ENCODE peak calls at places on chromosome 12, in five cellular contexts. One of them, this sample, is unnamed.

GRCh38 chr12:67433393-67434175 is 164.4 kb downstream of the CAND1 start:
- DNase-seq in left colon: no peak
- DNase-seq in activated CD8-positive, alpha-beta memory T cell treated with anti-CD3 and anti-CD28 coated beads for 4 hours: no peak
- DNase-seq in hepatocyte: no peak
- DNase-seq in ELR: peak; percentile 65
- DNase-seq in this sample: no peak

GRCh38 chr12:89350661-89351488 is 1.4 kb downstream of the DUSP6 start:
- DNase-seq in left colon: peak; percentile 37
- DNase-seq in hepatocyte: peak; percentile 16
- DNase-seq in ELR: peak; percentile 47
- DNase-seq in activated CD8-positive, alpha-beta memory T cell treated with anti-CD3 and anti-CD28 coated beads for 4 hours: no peak
- DNase-seq in this sample: no peak

GRCh38 chr12:83168756-83169155 is 482.1 kb downstream of the TMTC2 start:
- DNase-seq in activated CD8-positive, alpha-beta memory T cell treated with anti-CD3 and anti-CD28 coated beads for 4 hours: no peak
- DNase-seq in left colon: no peak
- DNase-seq in ELR: no peak
- DNase-seq in hepatocyte: no peak
- DNase-seq in this sample: no peak

GRCh38 chr12:24664151-24664550 is 284.8 kb downstream of the BCAT1 start:
- DNase-seq in ELR: peak; percentile 43
- DNase-seq in hepatocyte: no peak
- DNase-seq in left colon: no peak
- DNase-seq in activated CD8-positive, alpha-beta memory T cell treated with anti-CD3 and anti-CD28 coated beads for 4 hours: no peak
- DNase-seq in this sample: no peak

GRCh38 chr12:53205747-53206146 is 1.3 kb downstream of the ITGB7 start:
- DNase-seq in ELR: peak; percentile 92
- DNase-seq in hepatocyte: no peak
- DNase-seq in activated CD8-positive, alpha-beta memory T cell treated with anti-CD3 and anti-CD28 coated beads for 4 hours: no peak
- DNase-seq in left colon: peak; percentile 43
- DNase-seq in this sample: peak; percentile 70

GRCh38 chr12:645563-646071 is 17.6 kb downstream of the NINJ2 start:
- DNase-seq in hepatocyte: no peak
- DNase-seq in activated CD8-positive, alpha-beta memory T cell treated with anti-CD3 and anti-CD28 coated beads for 4 hours: no peak
- DNase-seq in left colon: peak; percentile 22
- DNase-seq in ELR: peak; percentile 80
- DNase-seq in this sample: no peak

GRCh38 chr12:127430401-127430800 is 836.6 kb upstream of the TMEM132C start:
- DNase-seq in hepatocyte: no peak
- DNase-seq in ELR: no peak
- DNase-seq in left colon: no peak
- DNase-seq in activated CD8-positive, alpha-beta memory T cell treated with anti-CD3 and anti-CD28 coated beads for 4 hours: no peak
- DNase-seq in this sample: no peak

GRCh38 chr12:66288121-66288520 is 14.2 kb upstream of the HELB start:
- DNase-seq in activated CD8-positive, alpha-beta memory T cell treated with anti-CD3 and anti-CD28 coated beads for 4 hours: no peak
- DNase-seq in ELR: no peak
- DNase-seq in hepatocyte: no peak
- DNase-seq in left colon: no peak
- DNase-seq in this sample: no peak

GRCh38 chr12:51270847-51271518 is 768 bp upstream of the SMAGP start:
- DNase-seq in activated CD8-positive, alpha-beta memory T cell treated with anti-CD3 and anti-CD28 coated beads for 4 hours: no peak
- DNase-seq in hepatocyte: peak; percentile 47
- DNase-seq in ELR: peak; percentile 95
- DNase-seq in left colon: no peak
- DNase-seq in this sample: peak; percentile 46

GRCh38 chr12:53219116-53219955 is 12.3 kb upstream of the ITGB7 start:
- DNase-seq in ELR: peak; percentile 63
- DNase-seq in activated CD8-positive, alpha-beta memory T cell treated with anti-CD3 and anti-CD28 coated beads for 4 hours: peak; percentile 52
- DNase-seq in left colon: peak; percentile 56
- DNase-seq in hepatocyte: peak; percentile 54
- DNase-seq in this sample: no peak

GRCh38 chr12:1820191-1820599 is at the start of gene LRTM2:
- DNase-seq in activated CD8-positive, alpha-beta memory T cell treated with anti-CD3 and anti-CD28 coated beads for 4 hours: no peak
- DNase-seq in left colon: no peak
- DNase-seq in hepatocyte: no peak
- DNase-seq in ELR: no peak
- DNase-seq in this sample: no peak

GRCh38 chr12:86484473-86484872 is 228.3 kb upstream of the MGAT4C start:
- DNase-seq in activated CD8-positive, alpha-beta memory T cell treated with anti-CD3 and anti-CD28 coated beads for 4 hours: no peak
- DNase-seq in ELR: no peak
- DNase-seq in hepatocyte: no peak
- DNase-seq in left colon: no peak
- DNase-seq in this sample: no peak

GRCh38 chr12:31021809-31022492 is 51.7 kb upstream of the DDX11 start:
- DNase-seq in ELR: no peak
- DNase-seq in activated CD8-positive, alpha-beta memory T cell treated with anti-CD3 and anti-CD28 coated beads for 4 hours: no peak
- DNase-seq in left colon: no peak
- DNase-seq in hepatocyte: no peak
- DNase-seq in this sample: no peak

GRCh38 chr12:45704968-45705367 is 24.5 kb upstream of the ARID2 start:
- DNase-seq in left colon: no peak
- DNase-seq in ELR: no peak
- DNase-seq in hepatocyte: no peak
- DNase-seq in activated CD8-positive, alpha-beta memory T cell treated with anti-CD3 and anti-CD28 coated beads for 4 hours: no peak
- DNase-seq in this sample: no peak

GRCh38 chr12:44748950-44749468 is 127.1 kb downstream of the NELL2 start:
- DNase-seq in ELR: no peak
- DNase-seq in hepatocyte: no peak
- DNase-seq in left colon: no peak
- DNase-seq in activated CD8-positive, alpha-beta memory T cell treated with anti-CD3 and anti-CD28 coated beads for 4 hours: no peak
- DNase-seq in this sample: no peak

GRCh38 chr12:15693233-15693911 is 95.8 kb downstream of the EPS8 start:
- DNase-seq in left colon: no peak
- DNase-seq in ELR: peak; percentile 52
- DNase-seq in hepatocyte: no peak
- DNase-seq in activated CD8-positive, alpha-beta memory T cell treated with anti-CD3 and anti-CD28 coated beads for 4 hours: no peak
- DNase-seq in this sample: no peak

GRCh38 chr12:111672822-111673381 is 12.9 kb downstream of the BRAP start:
- DNase-seq in left colon: no peak
- DNase-seq in ELR: no peak
- DNase-seq in hepatocyte: no peak
- DNase-seq in activated CD8-positive, alpha-beta memory T cell treated with anti-CD3 and anti-CD28 coated beads for 4 hours: no peak
- DNase-seq in this sample: no peak

GRCh38 chr12:26845984-26846383 is 13.0 kb upstream of the ITPR2 start:
- DNase-seq in ELR: no peak
- DNase-seq in activated CD8-positive, alpha-beta memory T cell treated with anti-CD3 and anti-CD28 coated beads for 4 hours: no peak
- DNase-seq in hepatocyte: peak; percentile 70
- DNase-seq in left colon: no peak
- DNase-seq in this sample: no peak